ENCODE peak calls at places on chromosomes 7 and 10, in seven cellular contexts. One of them, this sample, is unnamed.

GRCh38 chr10:102009801-102010425 is 46.1 kb downstream of the ARMH3 start:
- DNase-seq in activated CD8-positive, alpha-beta memory T cell treated with anti-CD3 and anti-CD28 coated beads for 1 hour: no peak
- DNase-seq in SJSA1: peak; percentile 72
- DNase-seq in amygdala: peak; percentile 60
- DNase-seq in NCI-H2081: peak; percentile 43
- DNase-seq in mucosa of gallbladder: peak; percentile 75
- DNase-seq in heart right ventricle: peak; percentile 56
- DNase-seq in this sample: peak; percentile 31

GRCh38 chr10:44466236-44466635 is 81.3 kb upstream of the CXCL12 start:
- DNase-seq in activated CD8-positive, alpha-beta memory T cell treated with anti-CD3 and anti-CD28 coated beads for 1 hour: no peak
- DNase-seq in SJSA1: no peak
- DNase-seq in amygdala: no peak
- DNase-seq in NCI-H2081: no peak
- DNase-seq in mucosa of gallbladder: no peak
- DNase-seq in heart right ventricle: no peak
- DNase-seq in this sample: no peak

GRCh38 chr7:143205560-143206293 is 16.1 kb upstream of the TAS2R40 start:
- DNase-seq in activated CD8-positive, alpha-beta memory T cell treated with anti-CD3 and anti-CD28 coated beads for 1 hour: no peak
- DNase-seq in SJSA1: no peak
- DNase-seq in amygdala: peak; percentile 46
- DNase-seq in NCI-H2081: no peak
- DNase-seq in mucosa of gallbladder: peak; percentile 25
- DNase-seq in heart right ventricle: peak; percentile 23
- DNase-seq in this sample: no peak

GRCh38 chr10:116891208-116891607 is 41.9 kb downstream of the ENO4 start:
- DNase-seq in activated CD8-positive, alpha-beta memory T cell treated with anti-CD3 and anti-CD28 coated beads for 1 hour: no peak
- DNase-seq in SJSA1: peak; percentile 71
- DNase-seq in amygdala: peak; percentile 13
- DNase-seq in NCI-H2081: peak; percentile 68
- DNase-seq in mucosa of gallbladder: no peak
- DNase-seq in heart right ventricle: peak; percentile 54
- DNase-seq in this sample: peak; percentile 51

GRCh38 chr10:59126277-59126676 is 50.2 kb upstream of the PHYHIPL start:
- DNase-seq in activated CD8-positive, alpha-beta memory T cell treated with anti-CD3 and anti-CD28 coated beads for 1 hour: no peak
- DNase-seq in SJSA1: no peak
- DNase-seq in amygdala: no peak
- DNase-seq in NCI-H2081: no peak
- DNase-seq in mucosa of gallbladder: no peak
- DNase-seq in heart right ventricle: no peak
- DNase-seq in this sample: no peak

GRCh38 chr7:94882891-94883290 is 24.5 kb upstream of the PPP1R9A start:
- DNase-seq in activated CD8-positive, alpha-beta memory T cell treated with anti-CD3 and anti-CD28 coated beads for 1 hour: no peak
- DNase-seq in SJSA1: no peak
- DNase-seq in amygdala: no peak
- DNase-seq in NCI-H2081: no peak
- DNase-seq in mucosa of gallbladder: no peak
- DNase-seq in heart right ventricle: no peak
- DNase-seq in this sample: no peak

GRCh38 chr10:21318768-21319167 is 206.7 kb downstream of the SKIDA1 start:
- DNase-seq in activated CD8-positive, alpha-beta memory T cell treated with anti-CD3 and anti-CD28 coated beads for 1 hour: no peak
- DNase-seq in SJSA1: peak; percentile 23
- DNase-seq in amygdala: no peak
- DNase-seq in NCI-H2081: no peak
- DNase-seq in mucosa of gallbladder: no peak
- DNase-seq in heart right ventricle: peak; percentile 46
- DNase-seq in this sample: peak; percentile 26

GRCh38 chr10:107037192-107038122 is 127.0 kb downstream of the SORCS1 start:
- DNase-seq in activated CD8-positive, alpha-beta memory T cell treated with anti-CD3 and anti-CD28 coated beads for 1 hour: no peak
- DNase-seq in SJSA1: no peak
- DNase-seq in amygdala: no peak
- DNase-seq in NCI-H2081: no peak
- DNase-seq in mucosa of gallbladder: no peak
- DNase-seq in heart right ventricle: no peak
- DNase-seq in this sample: no peak

GRCh38 chr10:33334839-33335549 is 527 bp upstream of the NRP1 start:
- DNase-seq in activated CD8-positive, alpha-beta memory T cell treated with anti-CD3 and anti-CD28 coated beads for 1 hour: no peak
- DNase-seq in SJSA1: peak; percentile 97
- DNase-seq in amygdala: peak; percentile 61
- DNase-seq in NCI-H2081: peak; percentile 42
- DNase-seq in mucosa of gallbladder: peak; percentile 75
- DNase-seq in heart right ventricle: peak; percentile 87
- DNase-seq in this sample: peak; percentile 48

GRCh38 chr7:26005683-26006410 is 146.2 kb upstream of the NFE2L3 start:
- DNase-seq in activated CD8-positive, alpha-beta memory T cell treated with anti-CD3 and anti-CD28 coated beads for 1 hour: no peak
- DNase-seq in SJSA1: no peak
- DNase-seq in amygdala: no peak
- DNase-seq in NCI-H2081: no peak
- DNase-seq in mucosa of gallbladder: no peak
- DNase-seq in heart right ventricle: no peak
- DNase-seq in this sample: no peak

GRCh38 chr7:152202056-152202455 is 176.6 kb downstream of the GALNT11 start:
- DNase-seq in activated CD8-positive, alpha-beta memory T cell treated with anti-CD3 and anti-CD28 coated beads for 1 hour: no peak
- DNase-seq in SJSA1: no peak
- DNase-seq in amygdala: no peak
- DNase-seq in NCI-H2081: no peak
- DNase-seq in mucosa of gallbladder: no peak
- DNase-seq in heart right ventricle: no peak
- DNase-seq in this sample: no peak

GRCh38 chr7:47040795-47041194 is 541.1 kb downstream of the TNS3 start:
- DNase-seq in activated CD8-positive, alpha-beta memory T cell treated with anti-CD3 and anti-CD28 coated beads for 1 hour: no peak
- DNase-seq in SJSA1: no peak
- DNase-seq in amygdala: no peak
- DNase-seq in NCI-H2081: no peak
- DNase-seq in mucosa of gallbladder: no peak
- DNase-seq in heart right ventricle: no peak
- DNase-seq in this sample: no peak

GRCh38 chr7:27183682-27184341 is 1.2 kb downstream of the HOXA11 start:
- DNase-seq in activated CD8-positive, alpha-beta memory T cell treated with anti-CD3 and anti-CD28 coated beads for 1 hour: no peak
- DNase-seq in SJSA1: peak; percentile 81
- DNase-seq in amygdala: no peak
- DNase-seq in NCI-H2081: no peak
- DNase-seq in mucosa of gallbladder: no peak
- DNase-seq in heart right ventricle: no peak
- DNase-seq in this sample: no peak

GRCh38 chr10:102090772-102091171 is 25.6 kb downstream of the HPS6 start:
- DNase-seq in activated CD8-positive, alpha-beta memory T cell treated with anti-CD3 and anti-CD28 coated beads for 1 hour: no peak
- DNase-seq in SJSA1: no peak
- DNase-seq in amygdala: no peak
- DNase-seq in NCI-H2081: no peak
- DNase-seq in mucosa of gallbladder: no peak
- DNase-seq in heart right ventricle: no peak
- DNase-seq in this sample: no peak

GRCh38 chr7:151340794-151341356 is 737 bp upstream of the NUB1 start:
- DNase-seq in activated CD8-positive, alpha-beta memory T cell treated with anti-CD3 and anti-CD28 coated beads for 1 hour: no peak
- DNase-seq in SJSA1: no peak
- DNase-seq in amygdala: no peak
- DNase-seq in NCI-H2081: no peak
- DNase-seq in mucosa of gallbladder: no peak
- DNase-seq in heart right ventricle: no peak
- DNase-seq in this sample: no peak

GRCh38 chr10:63200416-63200815 is 67.3 kb downstream of the NRBF2 start:
- DNase-seq in activated CD8-positive, alpha-beta memory T cell treated with anti-CD3 and anti-CD28 coated beads for 1 hour: no peak
- DNase-seq in SJSA1: no peak
- DNase-seq in amygdala: no peak
- DNase-seq in NCI-H2081: no peak
- DNase-seq in mucosa of gallbladder: no peak
- DNase-seq in heart right ventricle: no peak
- DNase-seq in this sample: no peak

GRCh38 chr10:103583871-103584215 is 90.3 kb downstream of the NEURL1 start:
- DNase-seq in activated CD8-positive, alpha-beta memory T cell treated with anti-CD3 and anti-CD28 coated beads for 1 hour: no peak
- DNase-seq in SJSA1: no peak
- DNase-seq in amygdala: no peak
- DNase-seq in NCI-H2081: no peak
- DNase-seq in mucosa of gallbladder: no peak
- DNase-seq in heart right ventricle: no peak
- DNase-seq in this sample: no peak

GRCh38 chr7:112215787-112216186 is 9.3 kb downstream of the ZNF277 start:
- DNase-seq in activated CD8-positive, alpha-beta memory T cell treated with anti-CD3 and anti-CD28 coated beads for 1 hour: no peak
- DNase-seq in SJSA1: no peak
- DNase-seq in amygdala: no peak
- DNase-seq in NCI-H2081: no peak
- DNase-seq in mucosa of gallbladder: no peak
- DNase-seq in heart right ventricle: no peak
- DNase-seq in this sample: no peak

GRCh38 chr7:39288303-39288702 is 277.9 kb upstream of the YAE1 start:
- DNase-seq in activated CD8-positive, alpha-beta memory T cell treated with anti-CD3 and anti-CD28 coated beads for 1 hour: no peak
- DNase-seq in SJSA1: no peak
- DNase-seq in amygdala: no peak
- DNase-seq in NCI-H2081: no peak
- DNase-seq in mucosa of gallbladder: no peak
- DNase-seq in heart right ventricle: no peak
- DNase-seq in this sample: no peak

GRCh38 chr10:27072436-27073114 is 27.7 kb downstream of the ANKRD26 start:
- DNase-seq in activated CD8-positive, alpha-beta memory T cell treated with anti-CD3 and anti-CD28 coated beads for 1 hour: no peak
- DNase-seq in SJSA1: no peak
- DNase-seq in amygdala: no peak
- DNase-seq in NCI-H2081: no peak
- DNase-seq in mucosa of gallbladder: no peak
- DNase-seq in heart right ventricle: no peak
- DNase-seq in this sample: no peak

GRCh38 chr7:17769918-17770317 is 170.4 kb downstream of the SNX13 start:
- DNase-seq in activated CD8-positive, alpha-beta memory T cell treated with anti-CD3 and anti-CD28 coated beads for 1 hour: no peak
- DNase-seq in SJSA1: peak; percentile 60
- DNase-seq in amygdala: peak; percentile 61
- DNase-seq in NCI-H2081: peak; percentile 70
- DNase-seq in mucosa of gallbladder: peak; percentile 63
- DNase-seq in heart right ventricle: peak; percentile 58
- DNase-seq in this sample: peak; percentile 61

GRCh38 chr10:117160567-117160966 is 22.5 kb upstream of the VAX1 start:
- DNase-seq in activated CD8-positive, alpha-beta memory T cell treated with anti-CD3 and anti-CD28 coated beads for 1 hour: no peak
- DNase-seq in SJSA1: no peak
- DNase-seq in amygdala: no peak
- DNase-seq in NCI-H2081: no peak
- DNase-seq in mucosa of gallbladder: no peak
- DNase-seq in heart right ventricle: no peak
- DNase-seq in this sample: no peak

GRCh38 chr7:50554431-50554830 is 10.8 kb downstream of the DDC start:
- DNase-seq in activated CD8-positive, alpha-beta memory T cell treated with anti-CD3 and anti-CD28 coated beads for 1 hour: no peak
- DNase-seq in SJSA1: no peak
- DNase-seq in amygdala: no peak
- DNase-seq in NCI-H2081: no peak
- DNase-seq in mucosa of gallbladder: no peak
- DNase-seq in heart right ventricle: no peak
- DNase-seq in this sample: no peak

This sample was measured in COR-L47.